ENCODE peak calls at places on chromosomes 2 and 18, in ten cellular contexts. L is A549, I is BE2C, P is prostate gland, V is left ventricle myocardium inferior, K is mucosa of descending colon, O is GM23338, B is pancreas, U is psoas muscle, M is MM.1S. Y is an unnamed sample. For H3K4me1, the result is how much of the 10 kb centered on the place peaks cover.

GRCh38 chr2:221606369-221606768 is 34.3 kb upstream of the EPHA4 start:
- DNase-seq in K (no peak), I (no peak), B (no peak), V (no peak), L (no peak), M (no peak), O (peak), U (no peak), P (no peak), Y (no peak)

GRCh38 chr2:84839851-84840250 is 41.0 kb downstream of the TRABD2A start:
- DNase-seq in O (no peak), L (no peak), B (no peak), M (no peak), P (no peak), V (no peak), I (no peak), U (no peak), K (no peak), Y (peak)

GRCh38 chr18:72206814-72207213 is 337.3 kb downstream of the CBLN2 start:
- DNase-seq in M (no peak), V (no peak), I (no peak), L (no peak), K (no peak), B (no peak), O (no peak), U (no peak), P (no peak), Y (no peak)

GRCh38 chr2:9802576-9802993 is 40.7 kb upstream of the TAF1B start:
- DNase-seq in O (no peak), M (no peak), B (no peak), I (no peak), K (no peak), V (no peak), P (no peak), U (no peak), L (no peak), Y (peak)

GRCh38 chr2:168246483-168247340 is 683 bp downstream of the STK39 start:
- DNase-seq in U (peak), I (peak), B (peak), M (peak), L (peak), V (peak), K (peak), P (peak), O (peak), Y (peak)

GRCh38 chr18:40851014-40851429 is 1104.0 kb upstream of the PIK3C3 start:
- DNase-seq in K (no peak), U (no peak), M (peak), P (peak), B (no peak), O (no peak), I (no peak), V (no peak), L (no peak), Y (no peak)

GRCh38 chr2:214808961-214809750 is at the start of gene BARD1:
- DNase-seq in V (peak), I (peak), P (peak), L (peak), B (peak), M (peak), K (peak), O (peak), U (peak), Y (peak)

GRCh38 chr2:71930073-71930681 is 217.5 kb downstream of the CYP26B1 start:
- DNase-seq in V (no peak), U (no peak), B (no peak), O (no peak), K (peak), P (peak), I (no peak), M (no peak), L (no peak), Y (no peak)

GRCh38 chr2:218043701-218044109 is 25.3 kb upstream of the RUFY4 start:
- DNase-seq in P (no peak), U (no peak), O (no peak), I (no peak), M (no peak), V (no peak), B (no peak), L (no peak), K (no peak), Y (no peak)

GRCh38 chr2:71878626-71879508 is 268.8 kb downstream of the CYP26B1 start:
- DNase-seq in L (no peak), I (no peak), P (no peak), B (no peak), O (no peak), U (no peak), V (no peak), M (no peak), K (no peak), Y (no peak)

GRCh38 chr2:28094794-28095193 is 204.3 kb downstream of the BABAM2 start:
- DNase-seq in V (no peak), K (no peak), P (no peak), M (no peak), O (no peak), I (no peak), U (no peak), L (no peak), B (no peak), Y (no peak)

GRCh38 chr2:146893500-146894041 is 951.3 kb upstream of the ACVR2A start:
- DNase-seq in M (no peak), U (no peak), V (no peak), O (no peak), K (no peak), B (no peak), L (no peak), P (no peak), I (no peak), Y (no peak)

GRCh38 chr18:36912887-36913286 is 84.0 kb downstream of the KIAA1328 start:
- DNase-seq in I (no peak), O (no peak), U (no peak), B (no peak), L (no peak), K (no peak), M (peak), V (no peak), P (no peak), Y (no peak)

DNA sequence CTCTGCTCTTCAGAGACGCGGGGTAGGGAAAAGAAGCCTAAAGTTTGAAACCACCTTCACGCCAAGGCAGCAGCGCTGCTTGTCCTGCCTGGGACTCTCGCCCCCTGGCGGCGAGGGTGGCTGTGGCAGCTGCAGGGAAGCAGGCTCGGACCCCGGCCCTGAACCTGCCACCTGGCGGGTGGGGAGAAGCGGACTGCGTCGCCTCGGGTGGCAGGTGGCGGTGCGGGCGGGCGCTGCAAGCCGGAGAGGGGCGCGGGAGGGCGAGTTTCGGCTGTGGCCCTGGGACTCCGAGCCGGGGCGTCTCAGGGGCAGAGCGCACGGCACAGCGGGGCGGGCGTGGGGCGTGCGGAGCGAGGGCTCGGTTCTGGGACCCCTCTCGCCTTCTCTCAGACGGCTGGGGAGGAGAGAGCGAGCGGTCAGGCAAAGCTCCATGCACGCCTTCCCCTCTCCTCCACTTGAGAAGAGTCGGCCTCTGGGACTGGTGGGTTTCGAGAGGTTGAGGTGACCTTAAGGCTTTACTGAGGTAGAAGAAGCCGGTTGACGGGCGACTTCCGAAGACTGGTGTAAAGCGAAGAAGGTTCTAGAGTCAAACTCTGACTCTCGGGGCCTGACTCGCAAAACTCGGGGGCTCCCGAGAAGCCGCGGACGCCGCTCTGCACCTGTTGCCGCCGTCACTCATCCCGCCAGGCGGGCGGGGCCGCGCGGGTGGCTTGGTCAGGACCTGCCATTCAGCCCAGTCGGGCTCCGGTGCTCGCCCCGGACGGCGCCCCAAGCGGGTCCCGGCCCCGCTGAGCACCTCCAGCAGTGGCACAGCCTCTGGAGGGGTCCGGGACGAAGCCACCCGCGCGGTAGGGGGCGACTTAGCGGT is 1.1 kb upstream of the BOLL start:
- DNase-seq in L (peak), V (peak), B (peak), M (peak), P (no peak), I (peak), O (peak), K (peak), U (peak), Y (peak)
- H3K4me3 ChIP-seq in L (peak), V (peak), B (peak), M (peak), P (peak), I (no peak), O (peak), K (no peak), U (peak), Y (peak)

GRCh38 chr18:13449651-13450050 is 231.1 kb downstream of the LDLRAD4 start:
- DNase-seq in O (no peak), V (no peak), K (no peak), L (no peak), U (no peak), B (no peak), M (no peak), P (no peak), I (no peak), Y (no peak)
- H3K4me1 ChIP-seq in O (under half), V (half or more), K (under half), L (half or more), U (under half), B (under half), M (under half), P (under half), I (under half), Y (under half)

DNA sequence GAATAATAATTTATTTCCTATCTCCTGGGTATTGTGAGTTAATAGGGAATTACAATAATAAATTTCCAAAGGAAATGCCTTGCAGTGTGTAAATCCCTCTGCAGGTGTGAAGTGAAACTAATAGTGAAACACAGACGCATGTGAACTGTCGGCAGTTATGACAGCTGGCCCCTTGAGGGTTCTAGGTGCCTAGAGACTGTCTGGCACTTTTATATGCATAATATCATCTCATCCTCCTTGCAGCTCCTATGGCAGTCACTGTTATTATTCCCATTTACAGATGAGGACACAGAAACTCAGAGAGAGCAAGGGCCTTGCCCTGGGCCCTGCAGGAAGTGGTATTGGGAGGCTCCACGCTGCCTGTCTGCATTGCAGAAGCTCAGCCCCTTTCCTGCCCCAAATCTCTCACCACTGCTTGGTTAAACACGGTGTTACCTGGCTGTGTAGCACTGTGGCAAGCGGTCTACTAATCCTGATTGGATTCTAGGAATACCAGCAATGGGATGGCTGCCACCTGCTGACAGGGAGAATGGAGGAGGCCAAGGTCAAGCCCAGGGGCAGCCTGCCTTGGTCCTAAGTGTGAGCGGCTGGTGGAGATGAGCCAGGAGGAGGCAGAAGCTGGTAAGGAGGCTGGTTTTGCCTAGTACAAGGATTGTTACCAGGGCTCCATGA is 32.8 kb upstream of the ACKR3 start:
- DNase-seq in P (no peak), L (no peak), I (no peak), U (no peak), K (no peak), V (no peak), M (peak), B (no peak), O (no peak), Y (no peak)
- TF ChIP-seq CTCF in P (no peak), L (no peak), I (no peak), U (no peak), K (no peak), V (no peak), M (no peak), B (no peak), O (no peak), Y (no peak)

GRCh38 chr2:172084734-172085459 is 410 bp upstream of the DLX1 start:
- DNase-seq in V (peak), M (peak), O (peak), B (no peak), U (peak), I (peak), K (peak), P (no peak), L (peak), Y (peak)

GRCh38 chr2:172082944-172083718 is 2.2 kb upstream of the DLX1 start:
- DNase-seq in K (peak), I (no peak), M (no peak), P (no peak), O (peak), L (no peak), U (no peak), V (no peak), B (no peak), Y (no peak)

GRCh38 chr2:172082105-172082943 is 3.0 kb upstream of the DLX1 start:
- DNase-seq in I (no peak), M (no peak), L (no peak), B (no peak), U (no peak), V (no peak), O (peak), P (no peak), K (no peak), Y (no peak)

GRCh38 chr2:172084484-172084733 is 898 bp upstream of the DLX1 start:
- DNase-seq in U (no peak), I (no peak), L (no peak), O (no peak), K (no peak), B (no peak), P (no peak), M (no peak), V (no peak), Y (no peak)

DNA sequence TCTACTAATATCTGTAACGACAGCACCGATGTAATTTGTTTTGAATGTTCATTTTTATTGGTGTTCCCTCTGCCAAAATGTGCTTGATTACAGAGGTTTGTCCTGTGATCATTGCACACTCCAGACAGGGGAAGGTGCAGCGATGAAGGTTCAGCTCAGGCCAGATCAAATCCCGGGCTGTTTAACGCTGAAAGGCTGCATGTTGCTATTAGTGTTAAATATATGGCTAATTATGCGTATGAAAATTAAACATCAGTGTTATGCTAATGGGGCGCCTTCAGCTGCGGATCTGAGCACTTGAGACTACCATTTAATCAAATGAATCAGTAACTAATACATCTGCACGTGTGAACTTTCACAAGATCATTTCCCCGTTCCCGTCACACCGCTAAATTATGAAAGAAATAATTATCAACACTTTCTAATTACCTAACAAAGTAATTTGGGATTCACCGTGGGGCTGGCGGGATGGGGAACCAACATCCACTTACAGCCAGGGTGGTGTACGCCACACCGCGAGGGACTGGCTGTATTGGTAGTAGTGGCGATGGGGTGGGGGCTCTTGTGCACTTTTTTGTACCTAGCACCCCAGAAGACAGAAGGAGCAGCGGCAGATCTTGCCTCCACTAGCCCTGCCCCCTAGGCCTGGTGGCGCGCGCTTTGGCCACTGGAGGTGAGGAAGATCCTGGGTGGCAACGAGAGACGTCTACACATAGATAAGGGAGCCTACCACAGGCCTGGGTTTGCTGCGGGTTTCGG is 1.4 kb upstream of the DLX1 start:
- DNase-seq in I (no peak), P (no peak), U (no peak), L (no peak), M (no peak), O (peak), B (no peak), K (peak), V (no peak), Y (no peak)
- H3K4me3 ChIP-seq in I (peak), P (no peak), U (peak), L (peak), M (peak), O (peak), B (no peak), K (no peak), V (peak), Y (peak)

GRCh38 chr2:39416172-39416571 is 20.9 kb downstream of the MAP4K3 start:
- DNase-seq in B (no peak), P (no peak), L (no peak), M (no peak), K (no peak), I (no peak), O (no peak), V (no peak), U (no peak), Y (no peak)
- H3K4me1 ChIP-seq in B (under half), P (under half), L (half or more), M (under half), K (under half), I (under half), O (half or more), V (half or more), U (half or more), Y (half or more)